ENCODE peak calls at places on chromosomes 16 and 17, in nine cellular contexts. One of them, this sample, is unnamed.

GRCh38 chr17:79754359-79754758 is 23.6 kb upstream of the CBX2 start:
- DNase-seq in PC-3: no peak
- DNase-seq in CD8-positive, alpha-beta T cell: no peak
- DNase-seq in A549: no peak
- DNase-seq in MM.1S: no peak
- DNase-seq in cardiac muscle cell: no peak
- DNase-seq in iPS DF 6.9: no peak
- DNase-seq in neuronal stem cell: no peak
- DNase-seq in caudate nucleus: no peak
- DNase-seq in this sample: no peak

GRCh38 chr17:3895354-3895753 is 2.5 kb upstream of the CAMKK1 start:
- DNase-seq in PC-3: no peak
- DNase-seq in iPS DF 6.9: no peak
- DNase-seq in MM.1S: no peak
- DNase-seq in A549: no peak
- DNase-seq in caudate nucleus: no peak
- DNase-seq in CD8-positive, alpha-beta T cell: no peak
- DNase-seq in neuronal stem cell: no peak
- DNase-seq in cardiac muscle cell: no peak
- DNase-seq in this sample: no peak

GRCh38 chr17:50221500-50222480 is 20.4 kb upstream of the COL1A1 start:
- DNase-seq in A549: no peak
- DNase-seq in iPS DF 6.9: no peak
- DNase-seq in neuronal stem cell: no peak
- DNase-seq in cardiac muscle cell: peak
- DNase-seq in PC-3: peak
- DNase-seq in MM.1S: peak
- DNase-seq in caudate nucleus: no peak
- DNase-seq in CD8-positive, alpha-beta T cell: no peak
- DNase-seq in this sample: no peak

GRCh38 chr17:64200080-64201042 is 62.7 kb downstream of the TEX2 start:
- DNase-seq in neuronal stem cell: no peak
- DNase-seq in MM.1S: peak
- DNase-seq in PC-3: no peak
- DNase-seq in iPS DF 6.9: no peak
- DNase-seq in A549: no peak
- DNase-seq in cardiac muscle cell: peak
- DNase-seq in caudate nucleus: no peak
- DNase-seq in CD8-positive, alpha-beta T cell: no peak
- DNase-seq in this sample: peak

GRCh38 chr17:45370949-45371413 is 54.2 kb upstream of the MAP3K14 start:
- DNase-seq in neuronal stem cell: no peak
- DNase-seq in PC-3: peak
- DNase-seq in caudate nucleus: no peak
- DNase-seq in MM.1S: no peak
- DNase-seq in cardiac muscle cell: no peak
- DNase-seq in CD8-positive, alpha-beta T cell: no peak
- DNase-seq in A549: peak
- DNase-seq in iPS DF 6.9: no peak
- DNase-seq in this sample: no peak

GRCh38 chr16:81519298-81520150 is 74.9 kb downstream of the CMIP start:
- DNase-seq in cardiac muscle cell: no peak
- DNase-seq in MM.1S: peak
- DNase-seq in iPS DF 6.9: no peak
- DNase-seq in neuronal stem cell: no peak
- DNase-seq in caudate nucleus: no peak
- DNase-seq in PC-3: peak
- DNase-seq in A549: no peak
- DNase-seq in CD8-positive, alpha-beta T cell: no peak
- DNase-seq in this sample: no peak

GRCh38 chr16:89410794-89411309 is 79.5 kb downstream of the ANKRD11 start:
- DNase-seq in neuronal stem cell: no peak
- DNase-seq in iPS DF 6.9: no peak
- DNase-seq in MM.1S: no peak
- DNase-seq in CD8-positive, alpha-beta T cell: peak
- DNase-seq in caudate nucleus: no peak
- DNase-seq in A549: no peak
- DNase-seq in PC-3: no peak
- DNase-seq in cardiac muscle cell: peak
- DNase-seq in this sample: peak

GRCh38 chr16:87388818-87389134 is 3.4 kb upstream of the MAP1LC3B start:
- DNase-seq in cardiac muscle cell: no peak
- DNase-seq in A549: no peak
- DNase-seq in CD8-positive, alpha-beta T cell: no peak
- DNase-seq in iPS DF 6.9: no peak
- DNase-seq in PC-3: no peak
- DNase-seq in MM.1S: no peak
- DNase-seq in caudate nucleus: no peak
- DNase-seq in neuronal stem cell: no peak
- DNase-seq in this sample: no peak

GRCh38 chr16:11418506-11418905 is 73.2 kb downstream of the RMI2 start:
- DNase-seq in PC-3: no peak
- DNase-seq in iPS DF 6.9: no peak
- DNase-seq in caudate nucleus: no peak
- DNase-seq in CD8-positive, alpha-beta T cell: no peak
- DNase-seq in cardiac muscle cell: peak
- DNase-seq in neuronal stem cell: no peak
- DNase-seq in MM.1S: no peak
- DNase-seq in A549: no peak
- DNase-seq in this sample: no peak

GRCh38 chr16:70800306-70800705 is 652 bp downstream of the VAC14 start:
- DNase-seq in caudate nucleus: no peak
- DNase-seq in CD8-positive, alpha-beta T cell: no peak
- DNase-seq in PC-3: no peak
- DNase-seq in A549: no peak
- DNase-seq in neuronal stem cell: no peak
- DNase-seq in iPS DF 6.9: no peak
- DNase-seq in cardiac muscle cell: no peak
- DNase-seq in MM.1S: peak
- DNase-seq in this sample: peak

GRCh38 chr16:17392127-17392856 is 78.5 kb downstream of the XYLT1 start:
- DNase-seq in neuronal stem cell: no peak
- DNase-seq in PC-3: no peak
- DNase-seq in cardiac muscle cell: no peak
- DNase-seq in A549: no peak
- DNase-seq in MM.1S: no peak
- DNase-seq in iPS DF 6.9: no peak
- DNase-seq in caudate nucleus: no peak
- DNase-seq in CD8-positive, alpha-beta T cell: no peak
- DNase-seq in this sample: peak

GRCh38 chr16:19169081-19169639 is 1.1 kb downstream of the SYT17 start:
- DNase-seq in A549: no peak
- DNase-seq in caudate nucleus: no peak
- DNase-seq in MM.1S: no peak
- DNase-seq in CD8-positive, alpha-beta T cell: no peak
- DNase-seq in iPS DF 6.9: no peak
- DNase-seq in cardiac muscle cell: no peak
- DNase-seq in neuronal stem cell: no peak
- DNase-seq in PC-3: no peak
- DNase-seq in this sample: no peak

GRCh38 chr17:74736423-74737298 is at the start of gene RAB37:
- DNase-seq in CD8-positive, alpha-beta T cell: peak
- DNase-seq in iPS DF 6.9: no peak
- DNase-seq in cardiac muscle cell: peak
- DNase-seq in neuronal stem cell: no peak
- DNase-seq in PC-3: no peak
- DNase-seq in MM.1S: no peak
- DNase-seq in caudate nucleus: no peak
- DNase-seq in A549: peak
- DNase-seq in this sample: peak

GRCh38 chr17:67656494-67657203 is 61.1 kb upstream of the NOL11 start:
- DNase-seq in A549: no peak
- DNase-seq in PC-3: no peak
- DNase-seq in iPS DF 6.9: no peak
- DNase-seq in MM.1S: no peak
- DNase-seq in CD8-positive, alpha-beta T cell: no peak
- DNase-seq in neuronal stem cell: no peak
- DNase-seq in caudate nucleus: no peak
- DNase-seq in cardiac muscle cell: no peak
- DNase-seq in this sample: no peak

GRCh38 chr16:72787130-72787518 is 260.8 kb downstream of the ZFHX3 start:
- DNase-seq in caudate nucleus: no peak
- DNase-seq in PC-3: no peak
- DNase-seq in neuronal stem cell: no peak
- DNase-seq in CD8-positive, alpha-beta T cell: no peak
- DNase-seq in iPS DF 6.9: no peak
- DNase-seq in MM.1S: no peak
- DNase-seq in cardiac muscle cell: no peak
- DNase-seq in A549: no peak
- DNase-seq in this sample: no peak

GRCh38 chr17:76137026-76137350 is 4.1 kb downstream of the FOXJ1 start:
- DNase-seq in A549: no peak
- DNase-seq in CD8-positive, alpha-beta T cell: no peak
- DNase-seq in neuronal stem cell: no peak
- DNase-seq in caudate nucleus: no peak
- DNase-seq in MM.1S: no peak
- DNase-seq in cardiac muscle cell: no peak
- DNase-seq in iPS DF 6.9: no peak
- DNase-seq in PC-3: no peak
- DNase-seq in this sample: no peak

GRCh38 chr16:56747486-56748045 is 17.6 kb downstream of the NUP93 start:
- DNase-seq in caudate nucleus: no peak
- DNase-seq in neuronal stem cell: no peak
- DNase-seq in iPS DF 6.9: no peak
- DNase-seq in A549: no peak
- DNase-seq in MM.1S: no peak
- DNase-seq in PC-3: no peak
- DNase-seq in cardiac muscle cell: no peak
- DNase-seq in CD8-positive, alpha-beta T cell: no peak
- DNase-seq in this sample: no peak

GRCh38 chr16:10180042-10180770 is 2.0 kb downstream of the GRIN2A start:
- DNase-seq in CD8-positive, alpha-beta T cell: no peak
- DNase-seq in PC-3: no peak
- DNase-seq in neuronal stem cell: no peak
- DNase-seq in A549: no peak
- DNase-seq in MM.1S: no peak
- DNase-seq in iPS DF 6.9: no peak
- DNase-seq in cardiac muscle cell: no peak
- DNase-seq in caudate nucleus: no peak
- DNase-seq in this sample: no peak

DNA sequence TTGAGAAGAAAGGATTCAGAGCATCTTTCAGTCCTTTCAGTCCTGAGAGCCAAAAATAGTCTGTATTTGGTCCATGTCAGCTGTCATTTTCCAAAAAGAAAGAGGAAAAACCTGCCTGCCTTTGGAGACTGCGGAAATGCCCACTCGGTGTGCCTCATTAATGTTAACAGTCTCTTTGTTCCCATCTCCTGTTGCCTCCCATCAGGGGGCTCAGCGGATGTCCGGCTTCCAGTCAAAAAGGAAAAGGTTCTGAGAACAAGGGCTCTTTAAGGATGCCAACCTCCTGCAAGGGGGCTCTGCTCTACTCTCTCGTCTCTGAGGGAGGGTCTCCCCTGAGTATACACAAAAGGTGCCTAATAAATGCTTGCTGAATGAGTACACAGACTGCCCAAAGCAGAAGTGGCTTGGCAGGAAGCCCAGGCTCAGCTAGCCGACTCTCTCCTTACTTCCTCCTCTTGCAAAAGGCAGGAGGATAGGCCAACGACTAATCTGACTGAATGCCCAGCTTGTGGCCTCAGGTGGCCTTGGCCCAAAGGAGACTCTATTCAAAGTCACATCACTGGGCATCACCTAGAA is 17.3 kb downstream of the TRAF4 start:
- DNase-seq in iPS DF 6.9: no peak
- DNase-seq in A549: no peak
- DNase-seq in caudate nucleus: no peak
- DNase-seq in PC-3: peak
- DNase-seq in cardiac muscle cell: peak
- DNase-seq in CD8-positive, alpha-beta T cell: no peak
- DNase-seq in MM.1S: no peak
- DNase-seq in neuronal stem cell: no peak
- DNase-seq in this sample: peak
- H3K27ac ChIP-seq in iPS DF 6.9: peak
- H3K27ac ChIP-seq in A549: no peak
- H3K27ac ChIP-seq in caudate nucleus: peak
- H3K27ac ChIP-seq in PC-3: no peak
- H3K27ac ChIP-seq in cardiac muscle cell: no peak
- H3K27ac ChIP-seq in CD8-positive, alpha-beta T cell: no peak
- H3K27ac ChIP-seq in MM.1S: no peak
- H3K27ac ChIP-seq in neuronal stem cell: peak
- H3K27ac ChIP-seq in this sample: peak

DNA sequence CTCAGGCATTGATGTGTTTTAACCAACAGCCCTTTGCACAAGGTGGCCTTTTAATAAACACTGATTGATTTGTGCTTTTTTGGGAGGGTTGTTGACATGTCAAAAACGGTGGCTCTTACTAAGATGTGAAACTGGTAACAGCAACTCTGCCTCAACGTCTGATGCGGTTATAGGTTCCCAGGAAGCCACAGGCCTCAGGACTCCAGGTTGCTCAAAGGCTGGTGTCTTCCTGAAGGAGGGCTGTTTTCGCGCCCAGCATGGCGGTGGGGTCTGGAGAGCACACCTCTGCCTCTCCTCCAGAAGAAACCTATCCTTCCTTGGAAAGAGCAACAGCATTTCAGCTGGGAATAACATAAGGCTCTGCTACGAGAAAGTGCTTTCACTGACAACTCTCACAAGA is 187.5 kb downstream of the IRF8 start:
- DNase-seq in A549: no peak
- DNase-seq in cardiac muscle cell: no peak
- DNase-seq in PC-3: no peak
- DNase-seq in iPS DF 6.9: no peak
- DNase-seq in neuronal stem cell: no peak
- DNase-seq in CD8-positive, alpha-beta T cell: no peak
- DNase-seq in MM.1S: no peak
- DNase-seq in caudate nucleus: no peak
- DNase-seq in this sample: no peak
- H3K27ac ChIP-seq in A549: no peak
- H3K27ac ChIP-seq in cardiac muscle cell: no peak
- H3K27ac ChIP-seq in PC-3: no peak
- H3K27ac ChIP-seq in iPS DF 6.9: no peak
- H3K27ac ChIP-seq in neuronal stem cell: no peak
- H3K27ac ChIP-seq in CD8-positive, alpha-beta T cell: no peak
- H3K27ac ChIP-seq in MM.1S: no peak
- H3K27ac ChIP-seq in caudate nucleus: no peak
- H3K27ac ChIP-seq in this sample: no peak

GRCh38 chr16:8548166-8548565 is 42.1 kb downstream of the TMEM114 start:
- DNase-seq in caudate nucleus: no peak
- DNase-seq in A549: no peak
- DNase-seq in PC-3: no peak
- DNase-seq in neuronal stem cell: no peak
- DNase-seq in MM.1S: no peak
- DNase-seq in cardiac muscle cell: no peak
- DNase-seq in CD8-positive, alpha-beta T cell: no peak
- DNase-seq in iPS DF 6.9: no peak
- DNase-seq in this sample: peak
- H3K27ac ChIP-seq in caudate nucleus: no peak
- H3K27ac ChIP-seq in A549: no peak
- H3K27ac ChIP-seq in PC-3: no peak
- H3K27ac ChIP-seq in neuronal stem cell: no peak
- H3K27ac ChIP-seq in MM.1S: no peak
- H3K27ac ChIP-seq in cardiac muscle cell: no peak
- H3K27ac ChIP-seq in CD8-positive, alpha-beta T cell: no peak
- H3K27ac ChIP-seq in iPS DF 6.9: no peak
- H3K27ac ChIP-seq in this sample: peak

GRCh38 chr16:23182675-23183485 is at the start of gene SCNN1G:
- DNase-seq in A549: no peak
- DNase-seq in caudate nucleus: no peak
- DNase-seq in PC-3: no peak
- DNase-seq in neuronal stem cell: peak
- DNase-seq in cardiac muscle cell: no peak
- DNase-seq in CD8-positive, alpha-beta T cell: peak
- DNase-seq in iPS DF 6.9: no peak
- DNase-seq in MM.1S: peak
- DNase-seq in this sample: no peak
- H3K27ac ChIP-seq in A549: peak
- H3K27ac ChIP-seq in caudate nucleus: no peak
- H3K27ac ChIP-seq in PC-3: no peak
- H3K27ac ChIP-seq in neuronal stem cell: no peak
- H3K27ac ChIP-seq in cardiac muscle cell: no peak
- H3K27ac ChIP-seq in CD8-positive, alpha-beta T cell: no peak
- H3K27ac ChIP-seq in iPS DF 6.9: no peak
- H3K27ac ChIP-seq in MM.1S: no peak
- H3K27ac ChIP-seq in this sample: no peak

GRCh38 chr16:23683487-23683886 is 4.8 kb downstream of the PLK1 start:
- DNase-seq in MM.1S: no peak
- DNase-seq in PC-3: no peak
- DNase-seq in CD8-positive, alpha-beta T cell: no peak
- DNase-seq in caudate nucleus: no peak
- DNase-seq in A549: no peak
- DNase-seq in neuronal stem cell: no peak
- DNase-seq in cardiac muscle cell: no peak
- DNase-seq in iPS DF 6.9: no peak
- DNase-seq in this sample: no peak
- H3K27ac ChIP-seq in MM.1S: no peak
- H3K27ac ChIP-seq in PC-3: no peak
- H3K27ac ChIP-seq in CD8-positive, alpha-beta T cell: no peak
- H3K27ac ChIP-seq in caudate nucleus: no peak
- H3K27ac ChIP-seq in A549: no peak
- H3K27ac ChIP-seq in neuronal stem cell: no peak
- H3K27ac ChIP-seq in cardiac muscle cell: no peak
- H3K27ac ChIP-seq in iPS DF 6.9: no peak
- H3K27ac ChIP-seq in this sample: no peak